ENCODE peak calls at places on chromosome X, in seven cellular contexts. Z is astrocyte of the spinal cord, T is IMR-90, E is GM23248, A is GM12865, I is MM.1S, M is SJCRH30. C is an unnamed sample.

GRCh38 chrX:13691845-13692334 is 3.0 kb downstream of the RAB9A start:
- DNase-seq in E (no peak), Z (no peak), M (no peak), I (no peak), A (peak), T (no peak), C (no peak)

GRCh38 chrX:15475021-15475420 is 18.1 kb downstream of the PIR start:
- DNase-seq in E (peak), T (no peak), I (no peak), Z (no peak), M (no peak), A (no peak), C (peak)

GRCh38 chrX:71178908-71179307 is 34.3 kb downstream of the NLGN3 start:
- DNase-seq in T (peak), M (peak), I (peak), A (peak), Z (peak), E (peak), C (peak)

GRCh38 chrX:95059909-95060308 is 1385.9 kb downstream of the FAM133A start:
- DNase-seq in I (peak), M (no peak), A (no peak), E (peak), T (no peak), Z (no peak), C (no peak)

GRCh38 chrX:24870143-24870542 is 145.6 kb downstream of the ARX start:
- DNase-seq in Z (peak), M (no peak), I (no peak), T (peak), E (peak), A (no peak), C (peak)

GRCh38 chrX:83509246-83509801 is 1.2 kb downstream of the POU3F4 start:
- DNase-seq in E (no peak), I (no peak), T (no peak), A (no peak), Z (peak), M (no peak), C (no peak)

GRCh38 chrX:96861661-96862060 is 22.0 kb upstream of the RPA4 start:
- DNase-seq in T (no peak), E (no peak), I (no peak), M (no peak), A (no peak), Z (no peak), C (no peak)

GRCh38 chrX:24513416-24513815 is 48.3 kb downstream of the PDK3 start:
- DNase-seq in I (no peak), M (no peak), T (no peak), A (peak), Z (no peak), E (no peak), C (no peak)

GRCh38 chrX:9788908-9789307 is 2.7 kb downstream of the SHROOM2 start:
- DNase-seq in A (no peak), E (peak), M (no peak), Z (no peak), T (peak), I (no peak), C (peak)

GRCh38 chrX:71997320-71997719 is 86.7 kb downstream of the NHSL2 start:
- DNase-seq in A (no peak), Z (no peak), M (no peak), T (no peak), I (no peak), E (no peak), C (no peak)

GRCh38 chrX:27882695-27883094 is 74.9 kb downstream of the MAGEB10 start:
- DNase-seq in E (no peak), Z (no peak), A (no peak), T (no peak), M (no peak), I (no peak), C (no peak)

GRCh38 chrX:27599928-27600327 is 9.8 kb downstream of the DCAF8L2 start:
- DNase-seq in I (no peak), A (no peak), Z (peak), M (no peak), T (peak), E (peak), C (peak)

GRCh38 chrX:55120767-55121358 is 32.0 kb downstream of the PAGE2 start:
- DNase-seq in M (no peak), A (no peak), E (no peak), I (no peak), T (no peak), Z (no peak), C (peak)

GRCh38 chrX:96314974-96315373 is 369.7 kb upstream of the DIAPH2 start:
- DNase-seq in I (no peak), A (no peak), T (peak), E (peak), Z (peak), M (no peak), C (peak)

GRCh38 chrX:150507251-150507856 is 61.1 kb upstream of the MTM1 start:
- DNase-seq in M (no peak), E (peak), T (no peak), Z (peak), A (no peak), I (no peak), C (peak)

GRCh38 chrX:22300130-22300529 is 27.4 kb downstream of the CBLL2 start:
- DNase-seq in M (peak), Z (peak), I (peak), A (no peak), T (peak), E (peak), C (peak)

GRCh38 chrX:97399400-97399799 is 515.7 kb downstream of the RPA4 start:
- DNase-seq in E (peak), M (no peak), Z (peak), A (peak), I (peak), T (peak), C (peak)

GRCh38 chrX:75547137-75547536 is 24.3 kb upstream of the ZDHHC15 start:
- DNase-seq in M (peak), I (no peak), T (no peak), Z (no peak), E (no peak), A (no peak), C (no peak)

GRCh38 chrX:93594780-93595179 is 78.6 kb downstream of the NAP1L3 start:
- DNase-seq in M (no peak), Z (no peak), E (no peak), T (no peak), A (no peak), I (no peak), C (no peak)

GRCh38 chrX:964831-965416 is 247.5 kb downstream of the CRLF2 start:
- DNase-seq in I (peak), E (no peak), Z (no peak), M (no peak), A (peak), T (no peak), C (no peak)

GRCh38 chrX:9844936-9845573 is 58.8 kb downstream of the SHROOM2 start:
- DNase-seq in M (no peak), T (no peak), A (no peak), I (no peak), E (no peak), Z (no peak), C (no peak)

GRCh38 chrX:31126205-31126604 is 54.4 kb upstream of the FTHL17 start:
- DNase-seq in T (peak), Z (peak), M (no peak), A (no peak), E (peak), I (no peak), C (peak)

GRCh38 chrX:34874763-34875162 is 67.8 kb upstream of the FAM47B start:
- DNase-seq in Z (no peak), I (no peak), E (no peak), A (no peak), T (no peak), M (no peak), C (peak)

GRCh38 chrX:68498044-68498507 is 775 bp upstream of the YIPF6 start:
- DNase-seq in M (no peak), T (no peak), E (peak), Z (peak), I (no peak), A (no peak), C (no peak)

GRCh38 chrX:124842205-124842604 is 477.5 kb upstream of the TEX13C start:
- DNase-seq in E (no peak), T (no peak), I (no peak), Z (no peak), A (no peak), M (no peak), C (no peak)

GRCh38 chrX:47958943-47959342 is 44.8 kb downstream of the ZNF182 start:
- DNase-seq in A (no peak), M (peak), Z (no peak), T (no peak), I (no peak), E (peak), C (peak)

GRCh38 chrX:139204903-139205667 is 325.5 kb upstream of the F9 start:
- DNase-seq in I (peak), E (peak), Z (no peak), M (no peak), A (peak), T (no peak), C (no peak)

GRCh38 chrX:10926404-10926803 is 184.7 kb upstream of the HCCS start:
- DNase-seq in Z (no peak), A (no peak), T (no peak), I (no peak), M (no peak), E (no peak), C (no peak)

GRCh38 chrX:100615015-100615414 is 21.6 kb downstream of the TSPAN6 start:
- DNase-seq in M (peak), E (peak), Z (peak), A (peak), T (peak), I (peak), C (peak)

GRCh38 chrX:120029354-120029753 is 48.1 kb downstream of the RHOXF2B start:
- DNase-seq in A (no peak), Z (no peak), I (peak), T (no peak), M (no peak), E (no peak), C (no peak)

GRCh38 chrX:81259714-81260395 is 58.0 kb downstream of the SH3BGRL start:
- DNase-seq in I (no peak), A (no peak), T (peak), M (no peak), E (peak), Z (peak), C (peak)

GRCh38 chrX:140509468-140510305 is 4.8 kb upstream of the SOX3 start:
- DNase-seq in Z (no peak), I (no peak), M (no peak), E (no peak), T (no peak), A (no peak), C (no peak)

GRCh38 chrX:7110821-7111276 is 36.7 kb upstream of the STS start:
- DNase-seq in E (no peak), A (peak), I (peak), Z (no peak), M (peak), T (no peak), C (peak)

GRCh38 chrX:134406230-134406794 is 53.7 kb upstream of the HPRT1 start:
- DNase-seq in T (no peak), A (no peak), I (no peak), M (no peak), Z (no peak), E (no peak), C (peak)

DNA sequence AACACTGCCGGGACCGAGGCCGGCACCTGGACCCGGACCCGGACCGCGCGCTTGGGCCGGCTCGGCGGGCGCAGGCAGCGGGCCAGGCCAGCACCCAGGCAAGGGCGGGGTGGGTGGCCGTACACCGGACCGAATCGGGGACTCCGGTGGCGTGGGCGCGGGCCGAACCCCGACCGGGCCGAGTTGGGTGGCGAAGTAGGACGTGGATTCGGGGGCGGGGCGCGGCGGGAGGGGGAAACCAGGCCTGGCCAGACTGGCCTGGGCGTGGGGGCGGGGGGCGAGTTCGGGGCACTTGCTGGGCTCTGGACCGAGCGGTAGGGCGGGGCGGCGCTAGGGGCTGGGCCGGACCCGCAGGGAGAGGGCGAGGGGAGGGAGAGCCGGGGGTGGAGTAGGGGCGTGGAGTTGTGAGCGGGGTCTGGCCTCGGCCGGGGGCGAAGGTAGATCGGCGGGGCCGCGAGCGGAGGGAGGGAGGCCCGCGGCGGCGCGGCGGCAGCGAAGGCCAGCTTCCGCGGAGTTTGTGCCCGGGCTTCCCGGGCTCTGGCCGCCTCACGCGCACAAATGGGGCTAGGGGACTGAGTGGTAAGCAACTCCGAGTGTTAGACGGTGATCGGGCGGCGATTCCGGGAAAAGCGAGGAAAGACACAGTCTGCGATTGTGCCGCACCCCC is 1.8 kb upstream of the BCORL1 start:
- DNase-seq in M (peak), I (no peak), Z (no peak), T (no peak), E (peak), A (peak), C (peak)
- H3K4me3 ChIP-seq in M (no peak), I (peak), Z (no peak), T (peak), E (peak), A (peak), C (peak)

GRCh38 chrX:16711219-16712115 is 1.0 kb downstream of the CTPS2 start:
- DNase-seq in A (peak), T (no peak), E (peak), I (no peak), M (peak), Z (no peak), C (no peak)
- H3K4me3 ChIP-seq in A (peak), T (peak), E (peak), I (peak), M (peak), Z (peak), C (peak)

DNA sequence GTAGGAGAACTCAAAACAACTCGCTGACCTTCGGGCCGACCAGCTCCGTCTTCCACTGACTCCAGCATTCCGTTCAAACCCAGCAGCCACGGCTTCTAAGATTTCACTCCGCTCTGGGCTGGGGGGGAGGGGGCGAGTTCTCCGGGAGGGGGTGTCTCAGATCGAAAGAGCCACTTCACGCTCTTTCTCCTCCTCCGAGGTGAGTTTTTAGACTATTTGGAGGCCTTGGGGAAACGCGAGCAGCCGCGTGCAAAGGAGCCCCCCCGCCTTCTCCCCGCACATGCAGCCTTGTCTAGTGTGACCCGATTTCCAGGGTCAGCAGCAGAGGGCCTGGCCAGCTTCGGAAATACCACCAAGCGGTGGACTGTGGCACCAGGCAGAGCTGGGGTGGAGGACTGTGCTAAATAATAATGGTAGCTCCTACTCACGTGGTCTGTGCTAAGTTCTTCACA is 79.2 kb upstream of the BCOR start:
- DNase-seq in M (peak), I (peak), T (no peak), Z (no peak), E (peak), A (no peak), C (no peak)
- H3K4me3 ChIP-seq in M (peak), I (peak), T (no peak), Z (peak), E (peak), A (peak), C (peak)

DNA sequence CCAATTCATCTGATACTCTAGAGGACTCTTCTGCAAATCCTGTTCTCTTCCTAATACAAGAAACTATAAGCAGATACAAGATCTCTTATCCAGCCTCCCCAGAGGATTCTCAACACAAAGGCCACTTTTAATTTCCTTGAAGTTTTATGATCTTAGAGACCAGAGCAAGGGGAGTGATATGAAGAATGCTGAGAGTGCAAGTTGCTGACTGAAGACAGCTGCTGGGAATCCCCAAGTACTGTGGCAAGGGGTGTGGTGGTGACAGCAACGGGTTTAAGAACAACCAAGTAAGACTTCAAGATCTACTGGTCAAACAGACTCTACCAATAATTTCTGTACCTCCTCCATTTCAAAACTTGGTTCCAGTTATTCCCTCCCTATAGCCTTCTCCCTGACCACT is 7.0 kb downstream of the AMMECR1 start:
- DNase-seq in I (peak), Z (no peak), T (no peak), A (peak), M (no peak), E (no peak), C (peak)
- H3K4me3 ChIP-seq in I (no peak), Z (no peak), T (no peak), A (no peak), M (no peak), E (no peak), C (no peak)

GRCh38 chrX:56729152-56729557 is at the start of gene NBDY:
- DNase-seq in E (peak), M (peak), A (peak), T (peak), Z (peak), I (peak), C (peak)

GRCh38 chrX:56727531-56727930 is 1.5 kb upstream of the NBDY start:
- DNase-seq in A (no peak), T (no peak), M (no peak), E (no peak), I (no peak), Z (no peak), C (no peak)

GRCh38 chrX:56726609-56727008 is 2.4 kb upstream of the NBDY start:
- DNase-seq in I (peak), Z (peak), E (peak), M (peak), A (peak), T (peak), C (peak)

GRCh38 chrX:56728752-56729151 is 291 bp upstream of the NBDY start:
- DNase-seq in E (peak), I (peak), M (peak), Z (peak), T (peak), A (peak), C (peak)

DNA sequence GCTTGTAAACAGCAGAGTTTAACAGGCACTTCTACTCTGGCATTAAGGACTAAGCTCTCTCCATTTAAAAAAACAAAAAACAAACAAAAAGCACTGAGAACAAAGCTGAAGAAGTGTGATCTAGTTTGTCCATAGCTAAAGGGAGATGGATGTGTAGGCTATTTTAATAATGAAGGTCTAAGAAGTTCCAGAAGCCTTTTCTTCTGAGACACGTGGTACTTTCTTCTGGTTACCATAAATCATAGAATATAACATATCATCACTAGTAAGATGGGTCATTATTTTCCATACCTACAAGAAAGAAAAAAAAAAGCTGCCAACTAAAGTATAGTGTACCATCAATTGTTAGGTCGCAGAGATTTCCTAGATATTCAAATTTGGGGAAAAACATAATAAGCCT is 722 bp upstream of the NBDY start:
- DNase-seq in I (peak), E (peak), M (no peak), A (peak), T (no peak), Z (peak), C (peak)
- H3K4me3 ChIP-seq in I (peak), E (peak), M (peak), A (no peak), T (no peak), Z (peak), C (peak)